ENCODE peak calls at places on chromosome 12, in six cellular contexts. R, J, C, F, E and D are unnamed samples. For H3K9me3, the result is how much of the 10 kb centered on the place peaks cover.

GRCh38 chr12:124497658-124498057 is 69.8 kb downstream of the NCOR2 start:
- DNase-seq in R (no peak), J (no peak), C (no peak), F (no peak), E (no peak), D (no peak)

GRCh38 chr12:585062-586061 is 77.9 kb downstream of the NINJ2 start:
- DNase-seq in R (no peak), J (peak), C (no peak), F (no peak), E (no peak), D (no peak)

GRCh38 chr12:111445311-111446043 is 39.8 kb downstream of the SH2B3 start:
- DNase-seq in R (no peak), J (no peak), C (no peak), F (no peak), E (no peak), D (no peak)

GRCh38 chr12:95326450-95326849 is 108.8 kb downstream of the VEZT start:
- DNase-seq in R (no peak), J (peak), C (no peak), F (no peak), E (no peak), D (no peak)

GRCh38 chr12:127388985-127389384 is 878.0 kb upstream of the TMEM132C start:
- DNase-seq in R (no peak), J (no peak), C (no peak), F (no peak), E (no peak), D (no peak)

GRCh38 chr12:91274886-91275285 is 92.3 kb upstream of the DCN start:
- DNase-seq in R (no peak), J (no peak), C (no peak), F (no peak), E (no peak), D (no peak)

GRCh38 chr12:86660488-86661171 is 404.4 kb upstream of the MGAT4C start:
- DNase-seq in R (no peak), J (no peak), C (no peak), F (peak), E (no peak), D (no peak)

GRCh38 chr12:112908548-112908947 is 1.8 kb downstream of the OAS1 start:
- DNase-seq in R (no peak), J (no peak), C (no peak), F (no peak), E (no peak), D (no peak)

GRCh38 chr12:44876554-44877275 is 600 bp upstream of the NELL2 start:
- DNase-seq in R (peak), J (no peak), C (peak), F (no peak), E (no peak), D (peak)

GRCh38 chr12:23834076-23834475 is 115.4 kb downstream of the SOX5 start:
- DNase-seq in R (no peak), J (no peak), C (no peak), F (no peak), E (no peak), D (no peak)

GRCh38 chr12:117189725-117190209 is 503 bp downstream of the FBXO21 start:
- DNase-seq in R (no peak), J (peak), C (no peak), F (no peak), E (no peak), D (no peak)

GRCh38 chr12:117141097-117141898 is 42.1 kb upstream of the TESC start:
- DNase-seq in R (no peak), J (no peak), C (no peak), F (no peak), E (no peak), D (no peak)

GRCh38 chr12:72236071-72236705 is 36.0 kb upstream of the TRHDE start:
- DNase-seq in R (no peak), J (no peak), C (no peak), F (no peak), E (no peak), D (no peak)

GRCh38 chr12:7374423-7375144 is 69.4 kb downstream of the CD163L1 start:
- DNase-seq in R (peak), J (peak), C (no peak), F (peak), E (no peak), D (peak)

GRCh38 chr12:6301721-6302120 is 8.8 kb upstream of the PLEKHG6 start:
- DNase-seq in R (no peak), J (no peak), C (no peak), F (no peak), E (no peak), D (no peak)

GRCh38 chr12:868722-869121 is 80.8 kb downstream of the RAD52 start:
- DNase-seq in R (no peak), J (no peak), C (peak), F (no peak), E (no peak), D (peak)

GRCh38 chr12:1912580-1913376 is 5.7 kb downstream of the CACNA2D4 start:
- DNase-seq in R (no peak), J (no peak), C (no peak), F (no peak), E (no peak), D (no peak)

GRCh38 chr12:132355742-132356681 is 26.6 kb upstream of the GALNT9 start:
- DNase-seq in R (no peak), J (no peak), C (no peak), F (no peak), E (no peak), D (no peak)

GRCh38 chr12:119624971-119625370 is 31.4 kb downstream of the TMEM233 start:
- DNase-seq in R (no peak), J (no peak), C (no peak), F (no peak), E (no peak), D (no peak)

GRCh38 chr12:111330800-111331752 is 37.8 kb downstream of the PHETA1 start:
- DNase-seq in R (no peak), J (peak), C (peak), F (peak), E (no peak), D (peak)

GRCh38 chr12:96986883-96987523 is 79.9 kb downstream of the NEDD1 start:
- DNase-seq in R (no peak), J (peak), C (peak), F (peak), E (no peak), D (peak)

GRCh38 chr12:132502149-132502881 is 12.4 kb downstream of the FBRSL1 start:
- DNase-seq in R (no peak), J (no peak), C (peak), F (peak), E (no peak), D (peak)

GRCh38 chr12:113174461-113175384 is 10.6 kb downstream of the DDX54 start:
- DNase-seq in R (no peak), J (peak), C (peak), F (no peak), E (no peak), D (no peak)

GRCh38 chr12:51683763-51684357 is 92.8 kb downstream of the SCN8A start:
- DNase-seq in R (no peak), J (no peak), C (no peak), F (no peak), E (no peak), D (no peak)

GRCh38 chr12:51923506-51924365 is 16.4 kb downstream of the ACVRL1 start:
- DNase-seq in R (no peak), J (no peak), C (peak), F (no peak), E (no peak), D (no peak)

GRCh38 chr12:120529641-120530314 is 820 bp upstream of the COQ5 start:
- DNase-seq in R (no peak), J (peak), C (no peak), F (peak), E (no peak), D (no peak)

GRCh38 chr12:120119395-120119973 is 2.9 kb upstream of the RAB35 start:
- DNase-seq in R (no peak), J (peak), C (no peak), F (no peak), E (peak), D (no peak)

GRCh38 chr12:12612403-12612802 is 727 bp downstream of the CREBL2 start:
- DNase-seq in R (no peak), J (peak), C (no peak), F (no peak), E (no peak), D (peak)

GRCh38 chr12:43308776-43309175 is 243.2 kb downstream of the ADAMTS20 start:
- DNase-seq in R (no peak), J (no peak), C (no peak), F (no peak), E (no peak), D (no peak)
- TF ChIP-seq ZNF274 in R (no peak), J (no peak), C (no peak), F (no peak), E (no peak), D (no peak)

DNA sequence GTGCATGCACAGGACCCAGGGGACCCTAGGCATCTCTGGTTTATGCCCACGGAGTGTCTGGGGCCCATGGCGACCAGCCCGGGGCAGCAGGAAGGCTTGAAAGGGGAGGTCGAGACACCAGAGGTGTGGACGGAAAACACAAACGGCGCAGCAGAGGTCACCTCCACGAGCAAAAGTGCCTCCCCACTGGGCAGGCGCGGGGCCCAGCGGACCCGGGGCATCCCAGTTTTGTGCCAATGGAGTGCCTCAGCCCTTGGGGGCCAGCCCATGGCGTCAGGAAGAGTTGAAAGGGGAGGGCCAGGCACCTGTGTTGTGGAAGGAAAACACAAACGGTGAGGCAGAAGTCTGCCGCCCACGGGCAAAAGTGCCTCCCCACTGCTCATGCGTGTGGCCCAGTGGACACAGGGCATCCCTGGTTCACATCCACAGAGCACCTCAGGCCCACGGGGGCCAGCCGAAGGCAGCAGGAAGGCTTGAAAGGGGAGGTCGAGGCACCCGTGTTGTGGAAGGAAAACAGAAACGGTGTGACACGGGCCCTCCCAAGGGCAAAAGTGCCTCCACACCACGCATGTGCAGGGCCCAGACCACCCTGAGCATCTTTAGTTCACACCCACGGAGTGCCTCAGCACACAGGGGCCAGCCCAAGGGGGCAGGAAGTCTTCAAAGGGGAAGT is 378.8 kb downstream of the ALG10 start:
- DNase-seq in R (no peak), J (no peak), C (peak), F (no peak), E (no peak), D (no peak)
- H3K9me3 ChIP-seq in R (half or more), J (under half), C (under half), F (under half), E (under half), D (under half)

GRCh38 chr12:52980773-52981423 is 25.4 kb upstream of the EIF4B start:
- DNase-seq in R (peak), J (peak), C (peak), F (peak), E (peak), D (peak)
- H3K9ac ChIP-seq in R (no peak), J (peak), C (no peak), F (no peak), E (no peak), D (no peak)

GRCh38 chr12:93679308-93679933 is 2.2 kb downstream of the CRADD start:
- DNase-seq in R (no peak), J (no peak), C (no peak), F (no peak), E (no peak), D (no peak)
- TF ChIP-seq ZNF274 in R (no peak), J (no peak), C (no peak), F (no peak), E (no peak), D (no peak)